ENCODE peak calls at places on chromosomes 3 and 15, in nine cellular contexts. W is cardiac fibroblast; Y is AG08395; S is stimulated activated CD8-positive, alpha-beta memory T cell treated with anti-CD3 and anti-CD28 coated beads, Interleukin-15, amount 100 ng/mL, for 24 hours; P is Right ventricle myocardium superior; O is COLO829; F is H7; B is GM23248; M is neural progenitor cell. R is an unnamed sample.
A peak's percentile ranks its signal among the peaks of the same experiment; 100 is the strongest.

GRCh38 chr3:55646121-55646520 is 159.0 kb upstream of the WNT5A start:
- DNase-seq in W (no peak), Y (no peak), S (no peak), P (no peak), O (no peak), F (peak; percentile 17), B (no peak), M (no peak), R (no peak)

GRCh38 chr15:90063733-90064247 is 38.5 kb downstream of the IDH2 start:
- DNase-seq in W (no peak), Y (no peak), S (no peak), P (peak; percentile 67), O (no peak), F (no peak), B (no peak), M (no peak), R (no peak)

GRCh38 chr3:170485696-170486095 is 67.0 kb downstream of the CLDN11 start:
- DNase-seq in W (no peak), Y (no peak), S (no peak), P (no peak), O (peak; percentile 25), F (no peak), B (no peak), M (no peak), R (no peak)

GRCh38 chr3:19151171-19151570 is 2.9 kb downstream of the KCNH8 start:
- DNase-seq in W (no peak), Y (no peak), S (no peak), P (no peak), O (no peak), F (no peak), B (no peak), M (no peak), R (no peak)

GRCh38 chr3:142363936-142364467 is 83.8 kb downstream of the XRN1 start:
- DNase-seq in W (no peak), Y (no peak), S (no peak), P (no peak), O (no peak), F (no peak), B (no peak), M (no peak), R (no peak)

GRCh38 chr3:71542548-71543370 is 40.8 kb downstream of the FOXP1 start:
- DNase-seq in W (peak; percentile 92), Y (peak; percentile 93), S (no peak), P (peak; percentile 90), O (no peak), F (peak; percentile 28), B (peak; percentile 98), M (no peak), R (peak; percentile 94)

GRCh38 chr15:98866503-98866902 is 141.1 kb downstream of the PGPEP1L start:
- DNase-seq in W (peak; percentile 75), Y (peak; percentile 65), S (no peak), P (no peak), O (peak; percentile 86), F (peak; percentile 48), B (peak; percentile 73), M (no peak), R (peak; percentile 56)

GRCh38 chr3:158725348-158725966 is 6.8 kb downstream of the RARRES1 start:
- DNase-seq in W (peak; percentile 94), Y (peak; percentile 96), S (no peak), P (no peak), O (peak; percentile 77), F (no peak), B (peak; percentile 99), M (no peak), R (peak; percentile 94)

GRCh38 chr3:169145551-169145950 is 518.0 kb downstream of the MECOM start:
- DNase-seq in W (no peak), Y (no peak), S (no peak), P (no peak), O (no peak), F (no peak), B (peak; percentile 5), M (no peak), R (peak; percentile 18)

GRCh38 chr3:65284971-65285370 is 597.2 kb upstream of the ADAMTS9 start:
- DNase-seq in W (peak; percentile 7), Y (no peak), S (no peak), P (no peak), O (no peak), F (no peak), B (no peak), M (no peak), R (peak; percentile 21)

GRCh38 chr15:94584833-94585244 is 353.5 kb downstream of the MCTP2 start:
- DNase-seq in W (peak; percentile 31), Y (no peak), S (no peak), P (no peak), O (peak; percentile 22), F (no peak), B (peak; percentile 1), M (no peak), R (no peak)

R was measured in adipocyte.